ENCODE peak calls at places on chromosomes 12 and 14, in six cellular contexts. O is ovary, B is neural progenitor cell, V is upper lobe of right lung, M is mammary epithelial cell, E is cardiac muscle cell. C is an unnamed sample.

GRCh38 chr14:67580336-67581230 is 19.5 kb downstream of the PIGH start:
- DNase-seq in O (no peak), B (no peak), V (no peak), M (no peak), E (no peak), C (no peak)

GRCh38 chr12:6461401-6462233 is 8.9 kb downstream of the VAMP1 start:
- DNase-seq in O (no peak), B (no peak), V (peak; percentile 83), M (no peak), E (no peak), C (no peak)

GRCh38 chr14:37625597-37626595 is 30.5 kb downstream of the TTC6 start:
- DNase-seq in O (no peak), B (no peak), V (no peak), M (no peak), E (no peak), C (no peak)

GRCh38 chr12:123024819-123025391 is 44.4 kb downstream of the ARL6IP4 start:
- DNase-seq in O (no peak), B (no peak), V (peak; percentile 15), M (peak; percentile 12), E (no peak), C (peak; percentile 29)

GRCh38 chr12:101719566-101719965 is 19.7 kb downstream of the SYCP3 start:
- DNase-seq in O (no peak), B (no peak), V (no peak), M (no peak), E (no peak), C (no peak)

GRCh38 chr12:3365416-3366385 is 125.3 kb upstream of the PRMT8 start:
- DNase-seq in O (peak; percentile 50), B (peak; percentile 80), V (no peak), M (peak; percentile 53), E (peak; percentile 72), C (no peak)

GRCh38 chr12:57004651-57005050 is 1.7 kb downstream of the ZBTB39 start:
- DNase-seq in O (no peak), B (no peak), V (no peak), M (no peak), E (no peak), C (no peak)

GRCh38 chr12:89453579-89453978 is 71.0 kb downstream of the GALNT4 start:
- DNase-seq in O (no peak), B (no peak), V (no peak), M (peak; percentile 51), E (no peak), C (no peak)

GRCh38 chr14:98958048-98959031 is 313.7 kb downstream of the BCL11B start:
- DNase-seq in O (no peak), B (no peak), V (no peak), M (no peak), E (no peak), C (no peak)

GRCh38 chr14:96204151-96205058 is at the start of gene BDKRB2:
- DNase-seq in O (peak; percentile 69), B (peak; percentile 88), V (peak; percentile 82), M (peak; percentile 85), E (peak; percentile 76), C (peak; percentile 67)

GRCh38 chr14:92297818-92298595 is 25.0 kb upstream of the SLC24A4 start:
- DNase-seq in O (no peak), B (peak; percentile 13), V (no peak), M (no peak), E (no peak), C (no peak)

GRCh38 chr14:94505641-94506040 is 3.6 kb downstream of the SERPINA12 start:
- DNase-seq in O (no peak), B (no peak), V (no peak), M (no peak), E (no peak), C (no peak)

GRCh38 chr14:34018125-34018524 is 67.3 kb upstream of the EGLN3 start:
- DNase-seq in O (no peak), B (no peak), V (no peak), M (no peak), E (no peak), C (no peak)

GRCh38 chr14:104659764-104660523 is 29.5 kb upstream of the INF2 start:
- DNase-seq in O (no peak), B (no peak), V (peak; percentile 71), M (no peak), E (peak; percentile 24), C (no peak)

GRCh38 chr12:76186507-76186906 is 102.0 kb upstream of the NAP1L1 start:
- DNase-seq in O (no peak), B (no peak), V (no peak), M (no peak), E (no peak), C (no peak)

GRCh38 chr14:104180561-104181165 is 42.3 kb downstream of the KIF26A start:
- DNase-seq in O (no peak), B (no peak), V (no peak), M (no peak), E (no peak), C (no peak)

GRCh38 chr14:38197001-38197760 is 10.5 kb upstream of the SSTR1 start:
- DNase-seq in O (no peak), B (no peak), V (no peak), M (no peak), E (no peak), C (no peak)

GRCh38 chr14:102213984-102214658 is 74.4 kb downstream of the WDR20 start:
- DNase-seq in O (no peak), B (no peak), V (peak; percentile 57), M (no peak), E (no peak), C (no peak)

GRCh38 chr12:42299392-42300308 is 26.2 kb downstream of the ZCRB1 start:
- DNase-seq in O (no peak), B (no peak), V (no peak), M (peak; percentile 61), E (no peak), C (no peak)

GRCh38 chr14:23432946-23433345 is 2.5 kb downstream of the MYH7 start:
- DNase-seq in O (no peak), B (no peak), V (no peak), M (no peak), E (no peak), C (no peak)

GRCh38 chr14:103725739-103726395 is 10.3 kb downstream of the ZFYVE21 start:
- DNase-seq in O (no peak), B (no peak), V (no peak), M (no peak), E (no peak), C (no peak)

GRCh38 chr14:51959928-51960327 is 29.4 kb upstream of the RTRAF start:
- DNase-seq in O (no peak), B (no peak), V (no peak), M (no peak), E (no peak), C (no peak)

GRCh38 chr12:62898568-62898967 is 36.4 kb downstream of the PPM1H start:
- DNase-seq in O (no peak), B (no peak), V (no peak), M (peak; percentile 15), E (no peak), C (no peak)

GRCh38 chr12:87127272-87127671 is 871.1 kb upstream of the MGAT4C start:
- DNase-seq in O (no peak), B (no peak), V (no peak), M (peak; percentile 47), E (no peak), C (peak; percentile 33)

GRCh38 chr14:59265808-59266207 is 77.3 kb downstream of the DAAM1 start:
- DNase-seq in O (no peak), B (no peak), V (no peak), M (peak; percentile 76), E (no peak), C (no peak)

GRCh38 chr12:47023311-47023710 is 56.1 kb upstream of the PCED1B start:
- DNase-seq in O (no peak), B (no peak), V (no peak), M (no peak), E (no peak), C (no peak)

DNA sequence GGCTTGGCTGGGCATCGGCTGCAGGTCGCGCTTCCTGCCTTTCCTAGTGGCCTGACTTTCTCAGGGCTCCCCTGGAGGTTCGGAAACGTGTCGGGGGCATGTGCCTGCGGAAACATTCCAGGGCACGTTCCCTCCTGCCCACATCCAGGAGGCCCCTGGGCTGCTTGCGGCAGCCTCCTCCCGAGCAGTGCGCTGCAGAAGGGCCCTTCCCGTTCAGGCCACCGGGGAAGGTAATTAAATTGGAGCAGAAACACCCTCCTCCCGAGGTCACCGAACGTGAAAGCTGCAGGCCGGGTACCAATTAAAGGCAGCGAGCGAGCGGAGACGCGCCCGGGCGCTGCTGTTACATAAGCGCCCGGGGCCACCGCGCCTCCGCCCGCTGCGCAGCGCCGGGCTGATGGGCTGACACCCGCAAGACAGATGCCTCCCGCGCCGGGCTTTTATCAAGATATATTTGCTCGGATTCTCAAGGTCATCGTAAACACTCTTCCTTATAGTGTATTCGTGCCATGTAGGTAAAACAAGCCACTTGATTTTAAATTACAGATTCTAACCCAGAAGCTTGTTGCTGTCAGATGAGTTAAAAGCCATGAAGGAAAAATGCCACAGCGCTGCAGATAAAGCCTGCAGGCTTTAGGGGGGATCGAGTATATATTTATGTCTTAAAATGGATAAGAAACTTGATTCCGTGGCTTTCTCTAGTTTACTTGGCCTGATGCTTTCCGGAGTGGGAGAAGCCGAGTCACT is 31.4 kb downstream of the SSPN start:
- DNase-seq in O (peak; percentile 57), B (peak; percentile 82), V (no peak), M (peak; percentile 75), E (peak; percentile 55), C (peak; percentile 58)
- TF ChIP-seq CTCF in O (no peak), B (no peak), V (no peak), M (no peak), E (no peak), C (no peak)

GRCh38 chr12:130829391-130830245 is 9.4 kb downstream of the STX2 start:
- DNase-seq in O (no peak), B (no peak), V (no peak), M (no peak), E (no peak), C (no peak)
- H3K27ac ChIP-seq in O (no peak overlapping the region), B (no peak overlapping the region), V (no peak overlapping the region), M (no peak overlapping the region), E (no peak overlapping the region), C (no peak overlapping the region)

GRCh38 chr12:12890815-12891645 is at the start of gene GPRC5A:
- DNase-seq in O (peak; percentile 95), B (peak; percentile 54), V (peak; percentile 93), M (peak; percentile 99), E (peak; percentile 81), C (no peak)

GRCh38 chr12:12889701-12890100 is 1.7 kb upstream of the GPRC5A start:
- DNase-seq in O (no peak), B (no peak), V (no peak), M (no peak), E (no peak), C (no peak)

GRCh38 chr12:12892670-12893290 is 1.4 kb downstream of the GPRC5A start:
- DNase-seq in O (no peak), B (no peak), V (peak; percentile 82), M (no peak), E (no peak), C (no peak)

GRCh38 chr12:12891646-12892355 is 439 bp downstream of the GPRC5A start:
- DNase-seq in O (no peak), B (no peak), V (no peak), M (no peak), E (no peak), C (no peak)

DNA sequence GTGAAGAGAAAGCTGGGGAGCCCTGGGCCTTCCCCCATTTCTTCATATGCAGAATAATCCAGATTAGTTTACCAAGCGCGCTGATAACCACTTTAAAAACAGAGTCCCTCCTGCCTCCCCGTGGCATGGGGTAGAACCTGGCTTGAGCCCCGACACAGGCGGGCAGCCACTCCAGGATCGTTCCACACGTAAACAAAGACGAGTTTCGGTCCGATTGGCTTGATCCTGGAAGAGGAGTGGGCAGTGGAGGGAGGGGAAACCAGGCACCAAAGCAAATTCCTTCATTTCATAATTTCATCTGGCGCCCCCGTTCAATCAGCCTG is 909 bp upstream of the GPRC5A start:
- DNase-seq in O (peak; percentile 76), B (no peak), V (peak; percentile 79), M (no peak), E (peak; percentile 23), C (no peak)
- TF ChIP-seq CTCF in O (no peak), B (no peak), V (no peak), M (no peak), E (no peak), C (no peak)

GRCh38 chr12:124046206-124046740 is 73.3 kb downstream of the ZNF664 start:
- DNase-seq in O (no peak), B (no peak), V (no peak), M (peak; percentile 88), E (no peak), C (no peak)
- H3K27ac ChIP-seq in O (no peak overlapping the region), B (no peak overlapping the region), V (no peak overlapping the region), M (peak overlapping the region; percentile 27), E (no peak overlapping the region), C (peak overlapping the region; percentile 90)

C was measured in dorsolateral prefrontal cortex.